ENCODE peak calls at places on chromosome 5, in four cellular contexts. F, E, I and C are unnamed samples.

GRCh38 chr5:90334746-90335145 is 74.8 kb downstream of the CETN3 start:
- DNase-seq in E (no peak), F (no peak), I (no peak), C (no peak)

GRCh38 chr5:56050566-56051292 is 56.0 kb upstream of the IL6ST start:
- DNase-seq in F (no peak), E (no peak), I (no peak), C (no peak)

GRCh38 chr5:171162165-171162564 is 146.9 kb upstream of the TLX3 start:
- DNase-seq in F (no peak), E (no peak), I (no peak), C (no peak)

GRCh38 chr5:109656829-109657228 is 32.9 kb upstream of the MAN2A1 start:
- DNase-seq in F (no peak), E (no peak), I (no peak), C (peak)

GRCh38 chr5:159878988-159879471 is 37.3 kb upstream of the ADRA1B start:
- DNase-seq in E (no peak), F (peak), I (peak), C (peak)

GRCh38 chr5:150295172-150295611 is 5.6 kb upstream of the CAMK2A start:
- DNase-seq in E (no peak), I (peak), F (peak), C (no peak)

GRCh38 chr5:6714221-6715041 is 1.2 kb downstream of the TENT4A start:
- DNase-seq in I (no peak), E (no peak), F (peak), C (peak)

GRCh38 chr5:74685979-74686631 is 1.1 kb downstream of the HEXB start:
- DNase-seq in E (peak), F (no peak), I (no peak), C (peak)

GRCh38 chr5:143041-143440 is 48.3 kb upstream of the LRRC14B start:
- DNase-seq in I (no peak), E (no peak), F (no peak), C (no peak)

GRCh38 chr5:36236801-36237200 is 4.9 kb downstream of the NADK2 start:
- DNase-seq in E (no peak), I (no peak), F (no peak), C (no peak)

GRCh38 chr5:111598996-111599395 is 86.7 kb upstream of the STARD4 start:
- DNase-seq in E (no peak), I (no peak), F (no peak), C (no peak)

GRCh38 chr5:111602817-111603445 is 90.6 kb upstream of the STARD4 start:
- DNase-seq in E (no peak), I (no peak), F (no peak), C (no peak)

GRCh38 chr5:111606194-111606593 is 93.9 kb upstream of the STARD4 start:
- DNase-seq in E (no peak), I (no peak), F (no peak), C (no peak)

DNA sequence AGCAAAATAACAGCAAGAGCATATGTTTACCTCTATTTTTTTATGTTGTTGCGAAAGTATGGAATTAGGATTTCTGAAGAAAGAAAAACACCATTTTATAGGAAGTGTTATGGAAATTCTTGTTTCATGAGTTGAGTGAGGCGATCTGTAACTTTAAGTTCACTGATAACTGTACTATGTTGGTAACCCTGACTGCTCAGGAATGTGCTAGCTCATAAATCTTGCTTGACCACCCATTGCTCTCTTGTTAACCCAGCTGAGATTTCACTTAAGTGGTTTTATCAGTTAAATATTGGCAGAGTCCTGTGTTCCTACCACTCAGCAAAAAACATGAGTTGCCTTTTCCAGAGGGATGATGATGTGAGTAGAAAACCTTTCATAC is 91.1 kb upstream of the STARD4 start:
- DNase-seq in F (no peak), E (no peak), I (no peak), C (no peak)
- TF ChIP-seq CHD4 in F (no peak), E (no peak), I (no peak), C (no peak)

GRCh38 chr5:31182146-31182545 is 11.3 kb upstream of the CDH6 start:
- DNase-seq in I (no peak), F (no peak), E (no peak), C (no peak)
- TF ChIP-seq CHD4 in I (no peak), F (no peak), E (no peak), C (no peak)

DNA sequence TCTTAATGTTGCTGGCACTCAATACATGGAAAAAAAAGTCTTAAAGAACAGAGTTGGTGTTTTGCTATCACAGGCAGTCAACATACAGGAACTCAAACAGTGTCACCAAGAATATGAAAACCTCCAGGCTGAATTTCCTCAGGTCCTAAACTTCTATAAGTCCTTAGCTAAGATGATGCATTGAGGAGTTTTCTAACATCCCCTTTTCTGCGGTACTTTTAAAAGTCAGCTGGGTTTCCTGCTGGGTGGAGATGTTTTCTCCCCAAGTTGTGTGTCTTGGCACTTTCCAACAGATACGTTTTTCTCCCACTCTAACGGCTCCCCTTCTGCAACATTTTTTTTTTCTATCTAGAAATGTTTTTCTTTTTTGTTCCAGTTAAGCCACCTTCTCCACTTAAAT is 244.8 kb upstream of the HAPLN1 start:
- DNase-seq in I (no peak), F (no peak), E (no peak), C (no peak)
- TF ChIP-seq CHD4 in I (no peak), F (no peak), E (no peak), C (no peak)

DNA sequence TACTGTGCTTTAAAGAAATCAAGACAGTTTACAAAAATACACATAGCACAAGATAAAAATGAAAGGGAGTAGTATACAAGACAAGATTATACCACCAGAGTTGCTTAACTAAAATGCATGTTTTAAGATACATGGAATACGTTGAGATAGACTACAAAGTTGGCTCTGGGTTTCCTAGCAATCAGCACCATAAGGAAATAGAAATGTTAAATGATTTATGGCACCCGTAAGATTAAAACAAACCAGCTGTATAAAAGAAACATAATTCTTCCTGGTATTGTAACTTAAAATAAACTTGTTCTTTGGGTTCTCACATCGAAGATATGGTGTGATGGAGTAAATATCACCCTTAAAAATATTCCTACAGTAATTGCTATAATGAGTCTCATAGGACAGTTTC is 9.9 kb upstream of the CSNK1G3 start:
- DNase-seq in I (no peak), E (no peak), F (no peak), C (no peak)
- TF ChIP-seq CHD4 in I (no peak), E (no peak), F (no peak), C (no peak)